ENCODE peak calls at places on chromosomes 12 and 14, in nine cellular contexts. O is testis, L is NB4, G is H1, D is gastrocnemius medialis, W is A549, A is lower leg skin, P is transverse colon, T is body of pancreas. V is an unnamed sample.

GRCh38 chr14:76261371-76261811 is 109.7 kb downstream of the GPATCH2L start:
- DNase-seq in O (no peak), L (no peak), G (no peak), D (no peak), W (no peak), A (no peak), P (no peak), T (no peak), V (no peak)

GRCh38 chr12:104290320-104290719 is 13.2 kb upstream of the EID3 start:
- DNase-seq in O (no peak), L (no peak), G (no peak), D (no peak), W (no peak), A (no peak), P (no peak), T (no peak), V (no peak)

GRCh38 chr12:124395986-124396385 is 101.1 kb downstream of the RFLNA start:
- DNase-seq in O (no peak), L (no peak), G (no peak), D (no peak), W (no peak), A (no peak), P (peak; percentile 53), T (no peak), V (no peak)

GRCh38 chr14:73457050-73457934 is 1.1 kb downstream of the NUMB start:
- DNase-seq in O (no peak), L (peak; percentile 46), G (no peak), D (no peak), W (no peak), A (peak; percentile 56), P (no peak), T (peak; percentile 41), V (peak; percentile 48)

GRCh38 chr14:46048127-46048526 is 603.5 kb downstream of the RPL10L start:
- DNase-seq in O (peak; percentile 54), L (peak; percentile 12), G (peak; percentile 56), D (no peak), W (no peak), A (no peak), P (no peak), T (no peak), V (no peak)

GRCh38 chr12:100332852-100333251 is 24.0 kb upstream of the SLC17A8 start:
- DNase-seq in O (no peak), L (no peak), G (no peak), D (no peak), W (no peak), A (no peak), P (no peak), T (no peak), V (no peak)

GRCh38 chr14:52741865-52742264 is 11.9 kb downstream of the STYX start:
- DNase-seq in O (no peak), L (no peak), G (no peak), D (no peak), W (no peak), A (no peak), P (no peak), T (no peak), V (no peak)

GRCh38 chr14:32468955-32469354 is 139.9 kb downstream of the AKAP6 start:
- DNase-seq in O (no peak), L (no peak), G (no peak), D (no peak), W (no peak), A (no peak), P (no peak), T (peak; percentile 7), V (no peak)

GRCh38 chr12:28486521-28486920 is 296.3 kb downstream of the CCDC91 start:
- DNase-seq in O (no peak), L (no peak), G (no peak), D (no peak), W (no peak), A (no peak), P (no peak), T (no peak), V (no peak)

GRCh38 chr12:68760806-68761441 is 14.9 kb downstream of the SLC35E3 start:
- DNase-seq in O (no peak), L (no peak), G (no peak), D (no peak), W (no peak), A (no peak), P (no peak), T (no peak), V (no peak)

GRCh38 chr14:25150934-25151790 is 101.2 kb upstream of the STXBP6 start:
- DNase-seq in O (no peak), L (peak; percentile 49), G (no peak), D (no peak), W (peak; percentile 10), A (no peak), P (no peak), T (peak; percentile 3), V (no peak)

GRCh38 chr12:26871985-26872384 is 39.0 kb upstream of the ITPR2 start:
- DNase-seq in O (no peak), L (no peak), G (no peak), D (no peak), W (no peak), A (no peak), P (no peak), T (no peak), V (no peak)

GRCh38 chr14:86838363-86838762 is 1154.6 kb downstream of the GALC start:
- DNase-seq in O (no peak), L (peak; percentile 1), G (no peak), D (no peak), W (no peak), A (no peak), P (no peak), T (no peak), V (no peak)

GRCh38 chr12:101552277-101552676 is 42.5 kb upstream of the MYBPC1 start:
- DNase-seq in O (no peak), L (peak; percentile 39), G (no peak), D (peak; percentile 90), W (no peak), A (peak; percentile 27), P (no peak), T (peak; percentile 4), V (peak; percentile 29)

GRCh38 chr12:131946757-131947156 is 3.0 kb upstream of the EP400 start:
- DNase-seq in O (peak; percentile 6), L (no peak), G (no peak), D (no peak), W (no peak), A (no peak), P (no peak), T (no peak), V (no peak)
- TF ChIP-seq POLR2A in O (no peak), L (no peak), G (no peak), D (no peak), W (no peak), A (no peak), P (no peak), T (no peak), V (no peak)

GRCh38 chr14:95498622-95499353 is 17.7 kb downstream of the SYNE3 start:
- DNase-seq in O (peak; percentile 81), L (no peak), G (no peak), D (no peak), W (no peak), A (no peak), P (no peak), T (no peak), V (peak; percentile 80)

GRCh38 chr14:95500772-95501401 is 15.6 kb downstream of the SYNE3 start:
- DNase-seq in O (peak; percentile 60), L (no peak), G (no peak), D (peak; percentile 67), W (no peak), A (no peak), P (no peak), T (no peak), V (peak; percentile 85)

GRCh38 chr14:95500201-95500681 is 16.2 kb downstream of the SYNE3 start:
- DNase-seq in O (peak; percentile 69), L (no peak), G (no peak), D (peak; percentile 60), W (no peak), A (no peak), P (peak; percentile 52), T (no peak), V (no peak)

GRCh38 chr14:95497561-95498011 is 18.9 kb downstream of the SYNE3 start:
- DNase-seq in O (no peak), L (no peak), G (no peak), D (no peak), W (no peak), A (no peak), P (no peak), T (no peak), V (no peak)

GRCh38 chr14:95499354-95499750 is 17.1 kb downstream of the SYNE3 start:
- DNase-seq in O (no peak), L (no peak), G (no peak), D (no peak), W (no peak), A (no peak), P (no peak), T (no peak), V (no peak)
- TF ChIP-seq CTCF in O (no peak), L (no peak), G (no peak), D (no peak), W (no peak), A (no peak), P (no peak), T (no peak), V (no peak)

DNA sequence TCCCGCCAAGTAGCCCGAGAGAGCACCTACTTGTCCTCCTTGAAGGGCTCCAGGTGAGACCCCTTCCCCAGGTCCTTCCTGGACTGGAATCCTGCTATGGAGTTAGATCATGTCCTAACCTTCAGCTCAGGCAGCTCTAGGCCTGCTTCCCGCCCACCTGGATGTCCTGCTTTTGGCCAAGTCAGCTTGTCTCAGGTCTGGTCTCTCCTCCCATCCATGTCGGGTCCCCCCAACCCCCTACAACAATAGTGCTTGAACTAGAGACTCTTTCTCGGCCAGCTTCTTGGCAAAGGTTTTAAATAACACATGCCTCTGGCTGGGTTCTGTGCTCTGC is 3.6 kb downstream of the NAB2 start:
- DNase-seq in O (no peak), L (no peak), G (no peak), D (no peak), W (no peak), A (no peak), P (no peak), T (no peak), V (no peak)
- TF ChIP-seq POLR2A in O (no peak), L (no peak), G (peak; percentile 9), D (no peak), W (no peak), A (no peak), P (no peak), T (no peak), V (no peak)

GRCh38 chr12:95633049-95633545 is 81.8 kb upstream of the USP44 start:
- DNase-seq in O (no peak), L (peak; percentile 59), G (no peak), D (peak; percentile 49), W (peak; percentile 92), A (peak; percentile 62), P (peak; percentile 81), T (peak; percentile 53), V (peak; percentile 73)

GRCh38 chr12:95633671-95634465 is 82.6 kb upstream of the USP44 start:
- DNase-seq in O (no peak), L (no peak), G (no peak), D (no peak), W (no peak), A (peak; percentile 30), P (peak; percentile 28), T (peak; percentile 25), V (no peak)

GRCh38 chr12:95637471-95638155 is 86.3 kb upstream of the USP44 start:
- DNase-seq in O (no peak), L (no peak), G (no peak), D (no peak), W (no peak), A (no peak), P (no peak), T (no peak), V (no peak)

GRCh38 chr12:95637010-95637409 is 85.7 kb upstream of the USP44 start:
- DNase-seq in O (peak; percentile 49), L (no peak), G (no peak), D (no peak), W (no peak), A (no peak), P (no peak), T (no peak), V (no peak)

GRCh38 chr12:95634622-95635621 is 83.6 kb upstream of the USP44 start:
- DNase-seq in O (no peak), L (no peak), G (no peak), D (no peak), W (no peak), A (no peak), P (peak; percentile 80), T (peak; percentile 85), V (no peak)
- TF ChIP-seq CTCF in O (no peak), L (no peak), G (no peak), D (no peak), W (no peak), A (peak; percentile 17), P (no peak), T (no peak), V (no peak)

V was measured in adrenal gland.